ENCODE peak calls at places on chromosomes 7 and 10, in four cellular contexts. One of them, this sample, is unnamed.

GRCh38 chr7:72492446-72492845 is 80.3 kb upstream of the CALN1 start:
- DNase-seq in activated B cell treated with CpG ODN at 0.5 μM for 24 hours: no peak
- DNase-seq in transverse colon: no peak
- DNase-seq in lung: no peak
- DNase-seq in this sample: peak

GRCh38 chr7:5695037-5695708 is 86.3 kb downstream of the RNF216 start:
- DNase-seq in transverse colon: peak
- DNase-seq in activated B cell treated with CpG ODN at 0.5 μM for 24 hours: no peak
- DNase-seq in lung: no peak
- DNase-seq in this sample: peak

GRCh38 chr7:129825554-129826267 is 127.0 kb downstream of the UBE2H start:
- DNase-seq in lung: peak
- DNase-seq in activated B cell treated with CpG ODN at 0.5 μM for 24 hours: peak
- DNase-seq in transverse colon: peak
- DNase-seq in this sample: peak

GRCh38 chr10:103635580-103635979 is 142.1 kb downstream of the NEURL1 start:
- DNase-seq in activated B cell treated with CpG ODN at 0.5 μM for 24 hours: no peak
- DNase-seq in transverse colon: no peak
- DNase-seq in lung: no peak
- DNase-seq in this sample: no peak

GRCh38 chr10:98433881-98434732 is 12.6 kb downstream of the HPS1 start:
- DNase-seq in lung: no peak
- DNase-seq in transverse colon: no peak
- DNase-seq in activated B cell treated with CpG ODN at 0.5 μM for 24 hours: no peak
- DNase-seq in this sample: peak

GRCh38 chr7:40156988-40157387 is 22.2 kb downstream of the SUGCT start:
- DNase-seq in activated B cell treated with CpG ODN at 0.5 μM for 24 hours: no peak
- DNase-seq in transverse colon: peak
- DNase-seq in lung: no peak
- DNase-seq in this sample: no peak

GRCh38 chr7:30717181-30717580 is 34.8 kb upstream of the INMT start:
- DNase-seq in lung: no peak
- DNase-seq in activated B cell treated with CpG ODN at 0.5 μM for 24 hours: no peak
- DNase-seq in transverse colon: no peak
- DNase-seq in this sample: no peak

GRCh38 chr10:32256613-32257437 is 90.1 kb downstream of the EPC1 start:
- DNase-seq in activated B cell treated with CpG ODN at 0.5 μM for 24 hours: peak
- DNase-seq in transverse colon: peak
- DNase-seq in lung: peak
- DNase-seq in this sample: no peak

GRCh38 chr7:121945066-121945848 is 72.3 kb downstream of the PTPRZ1 start:
- DNase-seq in transverse colon: no peak
- DNase-seq in activated B cell treated with CpG ODN at 0.5 μM for 24 hours: no peak
- DNase-seq in lung: no peak
- DNase-seq in this sample: no peak

GRCh38 chr7:31794851-31795250 is 107.8 kb downstream of the PPP1R17 start:
- DNase-seq in lung: no peak
- DNase-seq in activated B cell treated with CpG ODN at 0.5 μM for 24 hours: no peak
- DNase-seq in transverse colon: no peak
- DNase-seq in this sample: no peak

GRCh38 chr10:79089579-79090110 is 20.9 kb downstream of the ZMIZ1 start:
- DNase-seq in activated B cell treated with CpG ODN at 0.5 μM for 24 hours: no peak
- DNase-seq in transverse colon: no peak
- DNase-seq in lung: no peak
- DNase-seq in this sample: no peak

GRCh38 chr7:107660381-107661080 is at the start of gene SLC26A4:
- DNase-seq in lung: no peak
- DNase-seq in activated B cell treated with CpG ODN at 0.5 μM for 24 hours: peak
- DNase-seq in transverse colon: no peak
- DNase-seq in this sample: no peak

GRCh38 chr7:107661865-107662379 is 1.3 kb downstream of the SLC26A4 start:
- DNase-seq in transverse colon: no peak
- DNase-seq in activated B cell treated with CpG ODN at 0.5 μM for 24 hours: no peak
- DNase-seq in lung: no peak
- DNase-seq in this sample: no peak

GRCh38 chr7:107659666-107660065 is 962 bp upstream of the SLC26A4 start:
- DNase-seq in activated B cell treated with CpG ODN at 0.5 μM for 24 hours: no peak
- DNase-seq in transverse colon: no peak
- DNase-seq in lung: no peak
- DNase-seq in this sample: no peak

GRCh38 chr7:107663196-107663595 is 2.6 kb downstream of the SLC26A4 start:
- DNase-seq in transverse colon: no peak
- DNase-seq in lung: no peak
- DNase-seq in activated B cell treated with CpG ODN at 0.5 μM for 24 hours: no peak
- DNase-seq in this sample: no peak

GRCh38 chr7:107661081-107661864 is 645 bp downstream of the SLC26A4 start:
- DNase-seq in lung: peak
- DNase-seq in transverse colon: peak
- DNase-seq in activated B cell treated with CpG ODN at 0.5 μM for 24 hours: peak
- DNase-seq in this sample: no peak
- TF ChIP-seq CTCF in lung: no peak
- TF ChIP-seq CTCF in transverse colon: peak
- TF ChIP-seq CTCF in activated B cell treated with CpG ODN at 0.5 μM for 24 hours: no peak
- TF ChIP-seq CTCF in this sample: no peak

DNA sequence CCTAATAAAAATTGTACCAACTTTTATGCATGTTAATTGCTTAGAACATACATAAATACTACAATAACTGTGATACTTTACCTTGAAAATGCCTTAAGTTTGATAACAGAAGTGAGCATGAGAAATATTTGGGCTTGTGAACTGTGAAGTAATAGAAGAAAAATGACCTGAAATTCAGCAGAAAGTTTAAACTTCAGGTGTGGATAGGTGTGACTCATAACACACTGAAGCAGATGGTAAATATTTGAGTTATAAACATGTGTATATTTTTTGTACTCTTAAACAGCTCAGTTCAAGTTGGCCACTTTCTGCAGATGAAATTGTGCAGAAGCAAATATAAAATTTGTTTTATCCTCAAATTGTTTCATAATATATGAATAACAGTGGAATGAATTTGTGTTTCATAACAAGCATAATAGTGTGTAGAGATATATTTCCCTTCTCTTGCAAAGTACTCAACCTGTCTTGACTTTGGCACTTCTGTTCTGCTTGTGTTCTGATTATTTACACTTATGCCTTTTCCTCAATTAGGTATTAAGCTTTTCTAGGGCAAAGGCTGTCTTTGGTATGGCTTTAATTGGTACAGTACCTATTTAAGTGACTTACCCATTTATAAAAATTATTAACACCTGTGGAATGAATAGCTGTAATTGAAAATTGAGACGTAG is 122.4 kb downstream of the PRKG1 start:
- DNase-seq in lung: no peak
- DNase-seq in activated B cell treated with CpG ODN at 0.5 μM for 24 hours: no peak
- DNase-seq in transverse colon: no peak
- DNase-seq in this sample: no peak
- TF ChIP-seq CTCF in lung: no peak
- TF ChIP-seq CTCF in activated B cell treated with CpG ODN at 0.5 μM for 24 hours: no peak
- TF ChIP-seq CTCF in transverse colon: no peak
- TF ChIP-seq CTCF in this sample: no peak

GRCh38 chr7:105738133-105738532 is 138.3 kb downstream of the ATXN7L1 start:
- DNase-seq in activated B cell treated with CpG ODN at 0.5 μM for 24 hours: no peak
- DNase-seq in lung: no peak
- DNase-seq in transverse colon: no peak
- DNase-seq in this sample: no peak
- TF ChIP-seq CTCF in activated B cell treated with CpG ODN at 0.5 μM for 24 hours: no peak
- TF ChIP-seq CTCF in lung: no peak
- TF ChIP-seq CTCF in transverse colon: no peak
- TF ChIP-seq CTCF in this sample: no peak

DNA sequence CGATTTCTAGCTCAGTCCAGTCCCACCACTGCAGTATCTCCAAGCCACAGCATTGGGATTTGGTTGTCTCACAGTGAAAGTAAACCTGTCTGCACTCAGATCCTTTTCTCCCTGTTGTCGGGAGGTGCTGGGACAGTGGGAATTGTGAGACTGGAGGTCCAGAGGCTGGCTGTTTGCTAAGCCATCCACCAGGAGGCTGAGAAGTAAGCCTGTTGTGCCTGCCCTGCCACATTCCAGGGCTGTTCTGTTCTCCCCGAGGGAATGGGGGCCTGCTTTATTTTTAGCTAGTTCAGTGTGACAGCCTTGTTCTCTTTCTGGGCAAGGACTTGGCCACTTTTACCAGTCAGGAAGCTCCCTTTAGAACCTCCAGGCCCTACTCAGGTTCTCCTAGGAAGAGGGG is 54.9 kb downstream of the HK1 start:
- DNase-seq in transverse colon: no peak
- DNase-seq in lung: peak
- DNase-seq in activated B cell treated with CpG ODN at 0.5 μM for 24 hours: no peak
- DNase-seq in this sample: no peak
- TF ChIP-seq CTCF in transverse colon: peak
- TF ChIP-seq CTCF in lung: no peak
- TF ChIP-seq CTCF in activated B cell treated with CpG ODN at 0.5 μM for 24 hours: no peak
- TF ChIP-seq CTCF in this sample: peak

GRCh38 chr7:2803755-2804154 is 40.4 kb downstream of the GNA12 start:
- DNase-seq in activated B cell treated with CpG ODN at 0.5 μM for 24 hours: no peak
- DNase-seq in lung: no peak
- DNase-seq in transverse colon: no peak
- DNase-seq in this sample: peak

GRCh38 chr7:2805213-2806003 is 38.7 kb downstream of the GNA12 start:
- DNase-seq in activated B cell treated with CpG ODN at 0.5 μM for 24 hours: no peak
- DNase-seq in transverse colon: no peak
- DNase-seq in lung: no peak
- DNase-seq in this sample: peak

GRCh38 chr7:2803342-2803692 is 40.8 kb downstream of the GNA12 start:
- DNase-seq in transverse colon: no peak
- DNase-seq in lung: no peak
- DNase-seq in activated B cell treated with CpG ODN at 0.5 μM for 24 hours: no peak
- DNase-seq in this sample: no peak

GRCh38 chr7:2802504-2803341 is 41.4 kb downstream of the GNA12 start:
- DNase-seq in transverse colon: no peak
- DNase-seq in lung: no peak
- DNase-seq in activated B cell treated with CpG ODN at 0.5 μM for 24 hours: no peak
- DNase-seq in this sample: peak

GRCh38 chr7:2804227-2804763 is 39.8 kb downstream of the GNA12 start:
- DNase-seq in activated B cell treated with CpG ODN at 0.5 μM for 24 hours: no peak
- DNase-seq in transverse colon: peak
- DNase-seq in lung: no peak
- DNase-seq in this sample: no peak
- TF ChIP-seq CTCF in activated B cell treated with CpG ODN at 0.5 μM for 24 hours: no peak
- TF ChIP-seq CTCF in transverse colon: no peak
- TF ChIP-seq CTCF in lung: no peak
- TF ChIP-seq CTCF in this sample: no peak

This sample was measured in osteocyte.